ENCODE peak calls at places on chromosome 20, in six cellular contexts. V, M, R, G, S and W are unnamed samples.

GRCh38 chr20:59937150-59937549 is 3.0 kb downstream of the PPP1R3D start:
- DNase-seq in V (no peak), M (no peak), R (no peak), G (no peak), S (no peak), W (no peak)

GRCh38 chr20:57770852-57771746 is 61.3 kb upstream of the PMEPA1 start:
- DNase-seq in V (no peak), M (no peak), R (no peak), G (no peak), S (no peak), W (no peak)

GRCh38 chr20:1912056-1912455 is 16.8 kb downstream of the SIRPA start:
- DNase-seq in V (no peak), M (no peak), R (peak; percentile 41), G (no peak), S (peak; percentile 59), W (no peak)

GRCh38 chr20:37956099-37956498 is 53.2 kb downstream of the VSTM2L start:
- DNase-seq in V (no peak), M (no peak), R (no peak), G (no peak), S (no peak), W (no peak)

GRCh38 chr20:25226433-25227316 is 21.2 kb upstream of the PYGB start:
- DNase-seq in V (no peak), M (no peak), R (peak; percentile 87), G (no peak), S (no peak), W (peak; percentile 68)

GRCh38 chr20:60037120-60037499 is 78.9 kb downstream of the CDH26 start:
- DNase-seq in V (no peak), M (no peak), R (no peak), G (no peak), S (no peak), W (no peak)

GRCh38 chr20:48002517-48002970 is 217.3 kb upstream of the SULF2 start:
- DNase-seq in V (no peak), M (no peak), R (no peak), G (peak; percentile 70), S (no peak), W (no peak)

GRCh38 chr20:58651823-58652605 is 931 bp downstream of the STX16 start:
- DNase-seq in V (peak; percentile 32), M (no peak), R (peak; percentile 49), G (peak; percentile 84), S (peak; percentile 38), W (peak; percentile 67)

GRCh38 chr20:32037929-32038328 is 14.1 kb upstream of the HCK start:
- DNase-seq in V (no peak), M (no peak), R (no peak), G (no peak), S (no peak), W (peak; percentile 62)

GRCh38 chr20:14470977-14471642 is 133.7 kb upstream of the FLRT3 start:
- DNase-seq in V (no peak), M (no peak), R (no peak), G (no peak), S (no peak), W (no peak)

GRCh38 chr20:6866741-6867140 is 99.3 kb downstream of the BMP2 start:
- DNase-seq in V (no peak), M (no peak), R (no peak), G (no peak), S (no peak), W (no peak)

GRCh38 chr20:53957421-53958172 is 112.8 kb downstream of the BCAS1 start:
- DNase-seq in V (no peak), M (no peak), R (no peak), G (no peak), S (no peak), W (no peak)

GRCh38 chr20:40339661-40340449 is 349.2 kb downstream of the MAFB start:
- DNase-seq in V (no peak), M (no peak), R (no peak), G (no peak), S (peak; percentile 2), W (peak; percentile 84)

GRCh38 chr20:57587989-57588377 is 27.1 kb downstream of the PCK1 start:
- DNase-seq in V (no peak), M (no peak), R (no peak), G (no peak), S (no peak), W (no peak)

GRCh38 chr20:8662433-8662954 is 406.4 kb upstream of the PLCB4 start:
- DNase-seq in V (no peak), M (no peak), R (no peak), G (no peak), S (no peak), W (no peak)

GRCh38 chr20:43404880-43405279 is 52.8 kb upstream of the SRSF6 start:
- DNase-seq in V (no peak), M (no peak), R (no peak), G (peak; percentile 45), S (no peak), W (no peak)

GRCh38 chr20:59743767-59744485 is 139.6 kb downstream of the PHACTR3 start:
- DNase-seq in V (no peak), M (no peak), R (peak; percentile 36), G (peak; percentile 75), S (no peak), W (no peak)